ENCODE peak calls at places on chromosomes 5 and 9, in four cellular contexts. One of them, this sample, is unnamed.

GRCh38 chr9:16526380-16526779 is 344.1 kb downstream of the BNC2 start:
- DNase-seq in A549: peak
- DNase-seq in GM23338: no peak
- DNase-seq in HCT116: no peak
- DNase-seq in this sample: no peak

GRCh38 chr5:102809033-102809432 is 53.9 kb downstream of the PAM start:
- DNase-seq in A549: no peak
- DNase-seq in GM23338: no peak
- DNase-seq in HCT116: no peak
- DNase-seq in this sample: no peak

GRCh38 chr5:89668821-89669220 is 740.7 kb downstream of the CETN3 start:
- DNase-seq in HCT116: no peak
- DNase-seq in A549: no peak
- DNase-seq in GM23338: no peak
- DNase-seq in this sample: no peak

GRCh38 chr9:131087354-131087893 is 8.9 kb upstream of the AIF1L start:
- DNase-seq in HCT116: no peak
- DNase-seq in A549: no peak
- DNase-seq in GM23338: no peak
- DNase-seq in this sample: no peak

GRCh38 chr5:141338538-141339306 is at the start of gene PCDHGA2:
- DNase-seq in GM23338: peak
- DNase-seq in HCT116: no peak
- DNase-seq in A549: peak
- DNase-seq in this sample: no peak

GRCh38 chr9:126702501-126703329 is 89.0 kb downstream of the LMX1B start:
- DNase-seq in HCT116: no peak
- DNase-seq in GM23338: peak
- DNase-seq in A549: no peak
- DNase-seq in this sample: no peak

GRCh38 chr9:83708515-83709158 is 879 bp upstream of the UBQLN1 start:
- DNase-seq in GM23338: peak
- DNase-seq in HCT116: peak
- DNase-seq in A549: peak
- DNase-seq in this sample: no peak

GRCh38 chr5:119055267-119055666 is 15.6 kb upstream of the DMXL1 start:
- DNase-seq in A549: peak
- DNase-seq in GM23338: no peak
- DNase-seq in HCT116: no peak
- DNase-seq in this sample: no peak

GRCh38 chr5:89315194-89315593 is 432.2 kb upstream of the MEF2C start:
- DNase-seq in HCT116: no peak
- DNase-seq in A549: no peak
- DNase-seq in GM23338: no peak
- DNase-seq in this sample: no peak

GRCh38 chr5:168364151-168364661 is 72.8 kb downstream of the WWC1 start:
- DNase-seq in A549: no peak
- DNase-seq in GM23338: no peak
- DNase-seq in HCT116: peak
- DNase-seq in this sample: no peak

GRCh38 chr9:24828687-24829086 is 283.0 kb upstream of the IZUMO3 start:
- DNase-seq in HCT116: no peak
- DNase-seq in A549: no peak
- DNase-seq in GM23338: no peak
- DNase-seq in this sample: no peak

GRCh38 chr9:24832307-24832706 is 286.6 kb upstream of the IZUMO3 start:
- DNase-seq in HCT116: no peak
- DNase-seq in GM23338: peak
- DNase-seq in A549: peak
- DNase-seq in this sample: no peak
- TF ChIP-seq CTCF in HCT116: peak
- TF ChIP-seq CTCF in GM23338: peak
- TF ChIP-seq CTCF in A549: no peak
- TF ChIP-seq CTCF in this sample: peak

GRCh38 chr9:110050925-110051355 is 157.0 kb downstream of the C9orf152 start:
- DNase-seq in GM23338: no peak
- DNase-seq in HCT116: peak
- DNase-seq in A549: peak
- DNase-seq in this sample: peak
- TF ChIP-seq REST in GM23338: no peak
- TF ChIP-seq REST in HCT116: no peak
- TF ChIP-seq REST in A549: no peak
- TF ChIP-seq REST in this sample: no peak

DNA sequence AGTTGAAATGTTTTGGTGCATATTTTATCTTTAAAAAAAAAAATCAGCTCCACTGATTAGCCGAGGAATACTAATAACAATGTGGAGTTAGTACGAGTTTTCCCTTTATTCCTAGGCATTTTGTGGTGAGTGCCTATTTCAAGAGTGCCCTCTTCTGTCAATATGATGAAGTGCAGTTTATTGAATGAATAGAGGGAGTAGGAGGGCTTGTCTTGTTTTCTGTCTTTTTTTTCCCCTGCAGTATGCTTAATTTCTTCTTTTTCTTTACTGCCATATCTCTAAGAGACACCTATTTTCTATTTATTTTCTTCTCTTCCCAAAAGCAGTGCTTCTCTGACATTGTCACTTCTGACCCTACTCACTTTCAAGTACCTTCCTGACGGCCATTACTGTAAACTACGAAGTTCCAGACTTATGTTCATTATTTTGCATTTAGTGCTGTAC is 169.6 kb upstream of the PITX1 start:
- DNase-seq in A549: peak
- DNase-seq in HCT116: no peak
- DNase-seq in GM23338: peak
- DNase-seq in this sample: no peak
- TF ChIP-seq CTCF in A549: peak
- TF ChIP-seq CTCF in HCT116: peak
- TF ChIP-seq CTCF in GM23338: peak
- TF ChIP-seq CTCF in this sample: peak

GRCh38 chr5:58886315-58887207 is 303.7 kb downstream of the RAB3C start:
- DNase-seq in GM23338: peak
- DNase-seq in A549: peak
- DNase-seq in HCT116: peak
- DNase-seq in this sample: peak

GRCh38 chr5:58890265-58890664 is 307.4 kb downstream of the RAB3C start:
- DNase-seq in HCT116: no peak
- DNase-seq in GM23338: no peak
- DNase-seq in A549: peak
- DNase-seq in this sample: no peak

GRCh38 chr5:58887721-58888409 is 305.0 kb downstream of the RAB3C start:
- DNase-seq in GM23338: no peak
- DNase-seq in A549: no peak
- DNase-seq in HCT116: no peak
- DNase-seq in this sample: no peak

GRCh38 chr5:58885265-58885664 is 302.4 kb downstream of the RAB3C start:
- DNase-seq in A549: no peak
- DNase-seq in GM23338: no peak
- DNase-seq in HCT116: no peak
- DNase-seq in this sample: no peak

DNA sequence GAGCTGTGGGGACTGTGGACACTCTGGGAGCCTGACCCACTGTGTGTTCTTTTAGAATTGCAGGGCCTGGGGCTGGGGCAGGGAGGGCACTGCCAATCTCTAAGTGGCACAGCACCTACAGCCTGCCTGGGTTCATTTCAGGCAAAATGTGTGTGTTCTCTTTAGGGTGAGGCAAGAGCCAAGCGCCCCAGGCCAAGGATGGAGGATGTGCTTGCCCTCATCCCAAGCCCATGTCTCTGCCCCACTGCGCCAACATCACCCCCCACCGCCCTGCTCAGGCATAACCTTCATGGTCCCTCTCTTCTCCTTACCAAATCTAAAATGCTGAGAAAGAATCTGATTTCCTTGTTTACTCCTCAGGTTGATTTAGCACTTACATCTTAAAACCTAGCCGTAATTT is 304.4 kb downstream of the RAB3C start:
- DNase-seq in A549: no peak
- DNase-seq in HCT116: no peak
- DNase-seq in GM23338: no peak
- DNase-seq in this sample: no peak
- TF ChIP-seq REST in A549: no peak
- TF ChIP-seq REST in HCT116: no peak
- TF ChIP-seq REST in GM23338: no peak
- TF ChIP-seq REST in this sample: no peak

This sample was measured in Panc1.